ENCODE peak calls at places on chromosomes 12 and 14, in six cellular contexts. M, D, Z, G, U and E are unnamed samples.

GRCh38 chr14:68386950-68387779 is 405.7 kb downstream of the ZFP36L1 start:
- DNase-seq in M (peak; percentile 52), D (no peak), Z (no peak), G (no peak), U (no peak), E (no peak)

GRCh38 chr12:52907092-52907810 is 2.4 kb upstream of the KRT8 start:
- DNase-seq in M (peak; percentile 70), D (peak; percentile 48), Z (no peak), G (no peak), U (peak; percentile 67), E (no peak)

GRCh38 chr12:93244514-93245077 is 133.1 kb upstream of the NUDT4 start:
- DNase-seq in M (no peak), D (no peak), Z (peak; percentile 48), G (no peak), U (no peak), E (no peak)

GRCh38 chr14:49999216-49999761 is 106.4 kb downstream of the ARF6 start:
- DNase-seq in M (peak; percentile 58), D (no peak), Z (no peak), G (no peak), U (peak; percentile 63), E (peak; percentile 71)

GRCh38 chr12:93156091-93156490 is 221.6 kb upstream of the NUDT4 start:
- DNase-seq in M (no peak), D (no peak), Z (no peak), G (no peak), U (no peak), E (no peak)

GRCh38 chr12:119938049-119938667 is 50.9 kb upstream of the BICDL1 start:
- DNase-seq in M (peak; percentile 76), D (peak; percentile 39), Z (peak; percentile 20), G (peak; percentile 5), U (peak; percentile 76), E (peak; percentile 31)

GRCh38 chr14:99150236-99150635 is 121.8 kb downstream of the BCL11B start:
- DNase-seq in M (no peak), D (no peak), Z (no peak), G (no peak), U (no peak), E (no peak)

GRCh38 chr14:89672636-89673279 is 255.7 kb upstream of the FOXN3 start:
- DNase-seq in M (no peak), D (peak; percentile 39), Z (no peak), G (no peak), U (peak; percentile 7), E (no peak)

GRCh38 chr14:104788533-104788818 is 7.1 kb downstream of the AKT1 start:
- DNase-seq in M (no peak), D (no peak), Z (no peak), G (no peak), U (no peak), E (no peak)

GRCh38 chr12:86600664-86601231 is 344.6 kb upstream of the MGAT4C start:
- DNase-seq in M (no peak), D (no peak), Z (no peak), G (no peak), U (no peak), E (no peak)

GRCh38 chr14:101354726-101355125 is 206.6 kb upstream of the DIO3 start:
- DNase-seq in M (no peak), D (no peak), Z (no peak), G (no peak), U (no peak), E (no peak)

GRCh38 chr14:53571990-53572389 is 384.6 kb downstream of the BMP4 start:
- DNase-seq in M (peak; percentile 44), D (no peak), Z (no peak), G (peak; percentile 13), U (no peak), E (no peak)

GRCh38 chr12:39990122-39991101 is 115.5 kb downstream of the SLC2A13 start:
- DNase-seq in M (peak; percentile 62), D (peak; percentile 28), Z (peak; percentile 9), G (peak; percentile 10), U (peak; percentile 52), E (peak; percentile 22)

GRCh38 chr14:65472189-65472588 is 59.7 kb downstream of the FUT8 start:
- DNase-seq in M (no peak), D (no peak), Z (no peak), G (no peak), U (no peak), E (no peak)

GRCh38 chr14:23727566-23728335 is 91.6 kb downstream of the DHRS2 start:
- DNase-seq in M (peak; percentile 58), D (peak; percentile 90), Z (no peak), G (no peak), U (peak; percentile 54), E (peak; percentile 56)

GRCh38 chr14:51654549-51654879 is 2.8 kb downstream of the FRMD6 start:
- DNase-seq in M (peak; percentile 45), D (no peak), Z (no peak), G (no peak), U (no peak), E (no peak)

GRCh38 chr12:90203556-90203955 is 494.9 kb upstream of the ATP2B1 start:
- DNase-seq in M (no peak), D (no peak), Z (no peak), G (no peak), U (no peak), E (no peak)

GRCh38 chr12:130506844-130507243 is 169.2 kb downstream of the PIWIL1 start:
- DNase-seq in M (no peak), D (no peak), Z (no peak), G (no peak), U (peak; percentile 50), E (no peak)

GRCh38 chr12:105167346-105167745 is 59.8 kb downstream of the WASHC4 start:
- DNase-seq in M (no peak), D (no peak), Z (no peak), G (no peak), U (no peak), E (no peak)

GRCh38 chr12:4190376-4191063 is 83.0 kb upstream of the CCND2 start:
- DNase-seq in M (no peak), D (no peak), Z (no peak), G (no peak), U (no peak), E (no peak)

GRCh38 chr12:57740656-57741412 is 2.3 kb upstream of the AGAP2 start:
- DNase-seq in M (no peak), D (no peak), Z (peak; percentile 53), G (no peak), U (no peak), E (no peak)

GRCh38 chr12:24875014-24875413 is 73.9 kb downstream of the BCAT1 start:
- DNase-seq in M (no peak), D (no peak), Z (no peak), G (no peak), U (no peak), E (no peak)

GRCh38 chr12:15830538-15830937 is 41.4 kb upstream of the EPS8 start:
- DNase-seq in M (no peak), D (no peak), Z (no peak), G (no peak), U (no peak), E (no peak)

GRCh38 chr12:52380271-52380694 is 5.2 kb downstream of the KRT84 start:
- DNase-seq in M (peak; percentile 53), D (no peak), Z (no peak), G (no peak), U (peak; percentile 18), E (no peak)

GRCh38 chr12:21138016-21138415 is 7.0 kb downstream of the SLCO1B1 start:
- DNase-seq in M (no peak), D (no peak), Z (no peak), G (no peak), U (no peak), E (no peak)

GRCh38 chr14:61898568-61898967 is 136.3 kb downstream of the SNAPC1 start:
- DNase-seq in M (no peak), D (no peak), Z (no peak), G (no peak), U (no peak), E (no peak)

GRCh38 chr14:37864861-37865718 is 269.7 kb downstream of the TTC6 start:
- DNase-seq in M (no peak), D (peak; percentile 100), Z (no peak), G (no peak), U (no peak), E (no peak)

GRCh38 chr14:42140001-42140400 is 533.3 kb downstream of the LRFN5 start:
- DNase-seq in M (no peak), D (no peak), Z (no peak), G (no peak), U (no peak), E (no peak)

GRCh38 chr12:68240975-68241374 is 12.4 kb downstream of the IL22 start:
- DNase-seq in M (no peak), D (no peak), Z (peak; percentile 86), G (no peak), U (no peak), E (no peak)

GRCh38 chr12:71562681-71563595 is 100.7 kb downstream of the ZFC3H1 start:
- DNase-seq in M (peak; percentile 60), D (no peak), Z (no peak), G (no peak), U (no peak), E (no peak)

GRCh38 chr12:82358200-82359114 is at the start of the genes CCDC59 and METTL25:
- DNase-seq in M (peak; percentile 94), D (peak; percentile 95), Z (peak; percentile 90), G (peak; percentile 95), U (peak; percentile 88), E (peak; percentile 97)

GRCh38 chr12:27429606-27430005 is 16.9 kb upstream of the SMCO2 start:
- DNase-seq in M (no peak), D (no peak), Z (no peak), G (no peak), U (no peak), E (no peak)
- TF ChIP-seq JUND in M (no peak), D (no peak), Z (no peak), G (no peak), U (no peak), E (no peak)

GRCh38 chr12:89156862-89157262 is 195.4 kb downstream of the DUSP6 start:
- DNase-seq in M (no peak), D (no peak), Z (no peak), G (no peak), U (no peak), E (no peak)
- H3K4me1 ChIP-seq in M (peaks cover 32% of the 10 kb centered on the region), D (peaks cover 14% of the 10 kb centered on the region), Z (no peaks in the 10 kb centered on the region), G (no peaks in the 10 kb centered on the region), U (no peaks in the 10 kb centered on the region), E (no peaks in the 10 kb centered on the region)

GRCh38 chr12:47938093-47938492 is 25.3 kb upstream of the TMEM106C start:
- DNase-seq in M (no peak), D (no peak), Z (no peak), G (no peak), U (no peak), E (no peak)
- TF ChIP-seq JUND in M (no peak), D (no peak), Z (no peak), G (no peak), U (no peak), E (no peak)

DNA sequence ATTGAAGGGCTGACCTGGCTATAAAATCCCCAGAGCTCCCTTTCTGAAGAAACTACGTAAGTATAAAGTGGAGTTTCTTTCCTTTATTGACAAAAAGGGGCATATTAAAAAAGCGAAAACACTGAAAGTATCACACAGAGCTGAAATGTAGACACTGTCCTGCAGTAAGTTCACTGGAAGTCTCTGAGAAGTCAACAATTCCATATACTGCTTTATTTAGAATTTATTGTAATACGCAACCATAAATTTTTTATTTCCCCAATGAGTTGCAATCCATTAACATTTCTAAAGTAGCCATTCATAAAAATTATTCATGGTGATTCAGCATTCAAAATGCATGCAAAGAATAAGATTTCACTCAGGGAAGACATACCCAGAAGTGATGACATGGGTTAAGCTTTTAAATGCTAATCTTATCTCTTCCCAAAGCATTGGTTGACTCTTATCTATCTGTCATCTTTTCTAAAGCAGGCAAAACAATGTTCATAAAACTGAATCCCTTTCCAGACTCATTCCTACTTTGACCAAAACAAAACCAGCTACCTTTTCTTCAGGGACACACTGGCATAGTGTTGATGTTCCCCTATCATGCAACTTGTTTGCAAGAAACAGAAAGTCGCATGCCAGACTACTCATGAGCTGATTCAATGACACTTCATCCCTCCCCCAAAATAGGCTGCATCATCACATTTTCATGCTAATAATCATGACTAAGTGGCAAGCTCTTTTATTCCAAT is 17.3 kb downstream of the KITLG start:
- DNase-seq in M (no peak), D (no peak), Z (no peak), G (no peak), U (no peak), E (no peak)
- H3K4me1 ChIP-seq in M (peaks cover 12% of the 10 kb centered on the region), D (peaks cover 62% of the 10 kb centered on the region), Z (no peaks in the 10 kb centered on the region), G (peaks cover 5% of the 10 kb centered on the region), U (no peaks in the 10 kb centered on the region), E (peaks cover 98% of the 10 kb centered on the region)